ENCODE peak calls at places on chromosome 18, in four cellular contexts. Z, X, H and B are unnamed samples.

GRCh38 chr18:79681484-79682387 is 2.1 kb downstream of the CTDP1 start:
- DNase-seq in X (no peak), H (no peak), Z (no peak), B (peak)

GRCh38 chr18:8930990-8931648 is 171.4 kb upstream of the NDUFV2 start:
- DNase-seq in Z (peak), X (no peak), H (no peak), B (no peak)

GRCh38 chr18:79411614-79412526 is 16.1 kb downstream of the NFATC1 start:
- DNase-seq in X (no peak), Z (peak), H (no peak), B (no peak)

GRCh38 chr18:5444269-5444668 is 99.5 kb downstream of the EPB41L3 start:
- DNase-seq in Z (no peak), H (no peak), X (no peak), B (no peak)

GRCh38 chr18:13500227-13500865 is 226.0 kb downstream of the FAM210A start:
- DNase-seq in X (no peak), H (peak), Z (peak), B (no peak)

GRCh38 chr18:62403125-62403524 is 78.0 kb downstream of the TNFRSF11A start:
- DNase-seq in X (no peak), H (no peak), Z (no peak), B (no peak)

GRCh38 chr18:58593930-58594329 is 35.0 kb downstream of the ALPK2 start:
- DNase-seq in H (no peak), X (no peak), Z (no peak), B (no peak)

GRCh38 chr18:11570770-11571169 is 38.6 kb upstream of the SLC35G4 start:
- DNase-seq in Z (peak), X (peak), H (no peak), B (no peak)

GRCh38 chr18:60082790-60083189 is 183.0 kb downstream of the PMAIP1 start:
- DNase-seq in Z (no peak), H (no peak), X (no peak), B (no peak)

GRCh38 chr18:31563778-31564177 is 27.9 kb upstream of the TTR start:
- DNase-seq in X (peak), H (no peak), Z (no peak), B (no peak)

GRCh38 chr18:56245856-56246575 is 392.4 kb downstream of the TXNL1 start:
- DNase-seq in X (no peak), H (no peak), Z (no peak), B (no peak)

GRCh38 chr18:785242-785641 is 26.8 kb downstream of the YES1 start:
- DNase-seq in Z (no peak), H (no peak), X (no peak), B (no peak)

GRCh38 chr18:32777049-32777448 is 4.2 kb upstream of the KLHL14 start:
- DNase-seq in Z (no peak), H (peak), X (no peak), B (no peak)

GRCh38 chr18:79123948-79124347 is 54.8 kb downstream of the ATP9B start:
- DNase-seq in X (peak), Z (no peak), H (no peak), B (no peak)

GRCh38 chr18:60157810-60158209 is 214.8 kb downstream of the MC4R start:
- DNase-seq in Z (no peak), X (no peak), H (no peak), B (no peak)

GRCh38 chr18:14959550-14959949 is 211.6 kb downstream of the ANKRD30B start:
- DNase-seq in H (no peak), Z (no peak), X (no peak), B (no peak)

DNA sequence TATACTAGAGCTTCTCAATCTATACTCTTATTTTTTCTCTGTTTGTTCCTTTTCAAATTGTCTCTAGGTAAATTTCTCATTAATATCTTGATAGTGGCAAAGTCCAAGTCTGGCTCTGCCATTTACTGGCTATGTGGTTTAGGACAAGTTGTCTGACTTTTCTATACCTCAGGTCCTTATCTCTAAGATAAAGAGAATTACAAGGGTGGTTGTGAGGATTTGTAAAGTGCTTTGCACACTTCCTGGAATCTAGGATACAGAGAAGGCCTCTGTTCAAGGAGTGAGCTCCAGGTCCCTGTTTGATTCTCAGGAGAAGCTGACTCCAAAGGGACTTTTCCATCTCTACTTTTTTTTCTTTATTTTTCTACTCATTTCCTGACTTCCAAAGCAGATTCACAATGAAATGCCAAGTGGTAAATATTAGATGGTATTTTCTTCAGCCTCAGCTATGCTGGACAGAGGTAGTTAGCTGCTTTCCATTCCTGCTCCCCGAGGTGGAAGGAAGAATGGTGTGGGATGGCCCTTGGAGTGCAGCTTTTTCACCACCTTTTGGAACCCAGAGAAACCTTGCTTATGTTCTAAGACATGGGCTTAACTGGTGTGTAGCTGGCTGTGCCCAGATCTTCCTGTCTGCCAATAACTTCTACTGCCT is 90.5 kb downstream of the GALNT1 start:
- DNase-seq in X (no peak), Z (no peak), H (no peak), B (no peak)
- TF ChIP-seq REST in X (no peak), Z (peak), H (no peak), B (peak)

DNA sequence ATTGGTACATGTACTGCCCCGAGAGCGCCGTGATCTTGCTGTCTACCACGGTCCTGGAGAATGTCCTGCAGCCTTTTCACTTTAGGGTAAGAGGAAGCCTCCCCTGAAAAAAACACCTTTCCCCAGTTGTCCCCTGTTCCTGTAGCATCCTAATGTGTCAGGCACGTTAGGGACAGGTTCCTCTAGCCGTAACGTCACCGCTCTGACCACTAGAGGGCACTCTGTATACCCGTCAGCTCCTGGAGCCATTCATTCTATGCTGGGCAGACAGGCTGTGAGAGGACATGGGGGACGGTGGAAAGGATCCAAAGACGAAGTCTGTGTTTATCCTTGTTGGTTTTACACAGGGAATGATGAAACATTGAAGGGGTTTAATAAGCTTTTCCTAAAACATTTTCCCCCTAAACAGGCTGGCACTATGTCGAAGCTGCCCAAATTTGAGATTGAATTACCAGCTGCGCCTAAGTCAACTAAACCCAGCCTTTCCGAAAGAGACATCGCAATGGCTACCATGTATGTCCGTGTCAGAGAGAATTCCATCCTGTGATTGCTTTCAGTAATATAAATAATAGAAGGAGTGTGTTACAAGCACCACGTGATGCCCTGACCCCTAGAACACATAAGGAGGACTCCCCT is 12.7 kb downstream of the RMC1 start:
- DNase-seq in Z (peak), X (peak), H (peak), B (peak)
- TF ChIP-seq POLR2AphosphoS5 in Z (no peak), X (no peak), H (no peak), B (no peak)

GRCh38 chr18:42745171-42745570 is 370.3 kb downstream of the RIT2 start:
- DNase-seq in H (no peak), X (no peak), Z (no peak), B (no peak)
- TF ChIP-seq REST in H (no peak), X (no peak), Z (no peak), B (no peak)

GRCh38 chr18:25229080-25229479 is 122.9 kb downstream of the ZNF521 start:
- DNase-seq in Z (no peak), H (no peak), X (peak), B (no peak)

GRCh38 chr18:25231327-25231691 is 120.7 kb downstream of the ZNF521 start:
- DNase-seq in H (no peak), Z (no peak), X (no peak), B (no peak)

GRCh38 chr18:25230658-25231326 is 121.2 kb downstream of the ZNF521 start:
- DNase-seq in H (no peak), X (no peak), Z (no peak), B (no peak)

GRCh38 chr18:25229858-25230257 is 122.1 kb downstream of the ZNF521 start:
- DNase-seq in X (no peak), H (no peak), Z (no peak), B (no peak)

DNA sequence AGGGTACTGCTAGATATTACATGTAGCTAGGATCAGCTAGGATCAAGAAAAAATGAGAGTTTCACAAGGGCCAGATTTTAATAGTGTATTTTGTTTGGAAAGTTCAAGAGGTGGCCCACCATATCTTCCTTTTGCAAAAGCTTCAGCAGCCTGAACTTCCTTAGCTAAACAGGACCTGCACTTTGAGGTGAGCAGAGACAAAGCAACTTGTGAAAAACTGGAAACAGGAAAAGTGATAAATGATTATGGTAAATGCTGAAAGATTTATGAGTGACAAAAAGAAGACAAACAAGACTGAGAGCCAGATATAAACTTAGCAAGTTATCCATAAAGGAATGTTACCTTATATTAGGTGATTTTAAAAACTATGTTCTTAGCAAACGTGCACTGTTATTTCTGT is 123.6 kb downstream of the ZNF521 start:
- DNase-seq in H (no peak), Z (no peak), X (no peak), B (no peak)
- TF ChIP-seq POLR2AphosphoS5 in H (no peak), Z (no peak), X (no peak), B (no peak)